ENCODE peak calls at places on chromosomes 5 and 9, in six cellular contexts. One of them, this sample, is unnamed.

GRCh38 chr5:10653033-10653432 is 89.2 kb downstream of the ANKRD33B start:
- DNase-seq in GM10248: no peak
- DNase-seq in mesothelial cell of epicardium: no peak
- DNase-seq in Peyer's patch: peak; percentile 47
- DNase-seq in GM23338: no peak
- DNase-seq in MM.1S: no peak
- DNase-seq in this sample: no peak

GRCh38 chr9:121744002-121744686 is 92.7 kb downstream of the DAB2IP start:
- DNase-seq in mesothelial cell of epicardium: no peak
- DNase-seq in MM.1S: no peak
- DNase-seq in GM10248: peak; percentile 67
- DNase-seq in Peyer's patch: peak; percentile 82
- DNase-seq in GM23338: peak; percentile 55
- DNase-seq in this sample: peak; percentile 80

GRCh38 chr9:14317667-14318255 is 3.8 kb upstream of the NFIB start:
- DNase-seq in GM10248: peak; percentile 18
- DNase-seq in MM.1S: no peak
- DNase-seq in mesothelial cell of epicardium: no peak
- DNase-seq in Peyer's patch: no peak
- DNase-seq in GM23338: no peak
- DNase-seq in this sample: no peak

GRCh38 chr9:32706004-32706749 is 70.7 kb upstream of the TAF1L start:
- DNase-seq in mesothelial cell of epicardium: no peak
- DNase-seq in GM10248: no peak
- DNase-seq in GM23338: peak; percentile 49
- DNase-seq in MM.1S: no peak
- DNase-seq in Peyer's patch: no peak
- DNase-seq in this sample: no peak

GRCh38 chr5:29005386-29005785 is 1967.0 kb upstream of the CDH9 start:
- DNase-seq in GM23338: peak; percentile 36
- DNase-seq in mesothelial cell of epicardium: no peak
- DNase-seq in Peyer's patch: no peak
- DNase-seq in MM.1S: no peak
- DNase-seq in GM10248: no peak
- DNase-seq in this sample: no peak

GRCh38 chr9:70228098-70228497 is 30.7 kb upstream of the SMC5 start:
- DNase-seq in GM10248: no peak
- DNase-seq in MM.1S: no peak
- DNase-seq in GM23338: no peak
- DNase-seq in mesothelial cell of epicardium: no peak
- DNase-seq in Peyer's patch: no peak
- DNase-seq in this sample: no peak

GRCh38 chr5:132607133-132607532 is 50.4 kb downstream of the RAD50 start:
- DNase-seq in Peyer's patch: no peak
- DNase-seq in GM23338: no peak
- DNase-seq in mesothelial cell of epicardium: no peak
- DNase-seq in MM.1S: no peak
- DNase-seq in GM10248: no peak
- DNase-seq in this sample: no peak

GRCh38 chr5:172052454-172053236 is 46.2 kb upstream of the FBXW11 start:
- DNase-seq in GM10248: no peak
- DNase-seq in GM23338: no peak
- DNase-seq in mesothelial cell of epicardium: no peak
- DNase-seq in MM.1S: no peak
- DNase-seq in Peyer's patch: no peak
- DNase-seq in this sample: no peak

GRCh38 chr5:154652746-154653417 is 102.3 kb upstream of the LARP1 start:
- DNase-seq in MM.1S: no peak
- DNase-seq in mesothelial cell of epicardium: no peak
- DNase-seq in GM10248: no peak
- DNase-seq in GM23338: peak; percentile 19
- DNase-seq in Peyer's patch: peak; percentile 76
- DNase-seq in this sample: no peak

GRCh38 chr5:98771389-98772109 is 1.9 kb upstream of the RGMB start:
- DNase-seq in GM10248: peak; percentile 65
- DNase-seq in GM23338: peak; percentile 91
- DNase-seq in mesothelial cell of epicardium: no peak
- DNase-seq in Peyer's patch: peak; percentile 87
- DNase-seq in MM.1S: peak; percentile 83
- DNase-seq in this sample: peak; percentile 78

GRCh38 chr5:132961887-132962286 is 1.5 kb downstream of the AFF4 start:
- DNase-seq in mesothelial cell of epicardium: no peak
- DNase-seq in GM10248: no peak
- DNase-seq in GM23338: no peak
- DNase-seq in Peyer's patch: no peak
- DNase-seq in MM.1S: no peak
- DNase-seq in this sample: no peak

GRCh38 chr5:99033014-99033931 is 104.5 kb upstream of the CHD1 start:
- DNase-seq in mesothelial cell of epicardium: no peak
- DNase-seq in Peyer's patch: no peak
- DNase-seq in MM.1S: peak; percentile 34
- DNase-seq in GM10248: no peak
- DNase-seq in GM23338: no peak
- DNase-seq in this sample: no peak

GRCh38 chr5:159211712-159212111 is 2.4 kb upstream of the RNF145 start:
- DNase-seq in mesothelial cell of epicardium: no peak
- DNase-seq in MM.1S: no peak
- DNase-seq in GM10248: no peak
- DNase-seq in GM23338: no peak
- DNase-seq in Peyer's patch: no peak
- DNase-seq in this sample: no peak

GRCh38 chr5:168424506-168425298 is 61.6 kb upstream of the RARS1 start:
- DNase-seq in mesothelial cell of epicardium: no peak
- DNase-seq in GM10248: no peak
- DNase-seq in MM.1S: no peak
- DNase-seq in GM23338: no peak
- DNase-seq in Peyer's patch: no peak
- DNase-seq in this sample: no peak

GRCh38 chr9:90936380-90936779 is 134.8 kb downstream of the SYK start:
- DNase-seq in GM10248: no peak
- DNase-seq in MM.1S: no peak
- DNase-seq in GM23338: no peak
- DNase-seq in Peyer's patch: peak; percentile 27
- DNase-seq in mesothelial cell of epicardium: no peak
- DNase-seq in this sample: no peak

GRCh38 chr9:33445389-33445881 is 2.0 kb downstream of the AQP3 start:
- DNase-seq in GM10248: no peak
- DNase-seq in GM23338: no peak
- DNase-seq in mesothelial cell of epicardium: no peak
- DNase-seq in MM.1S: no peak
- DNase-seq in Peyer's patch: peak; percentile 75
- DNase-seq in this sample: no peak

GRCh38 chr5:178248750-178249149 is 16.1 kb upstream of the PHYKPL start:
- DNase-seq in mesothelial cell of epicardium: no peak
- DNase-seq in GM10248: no peak
- DNase-seq in Peyer's patch: no peak
- DNase-seq in GM23338: no peak
- DNase-seq in MM.1S: no peak
- DNase-seq in this sample: no peak

GRCh38 chr9:129351642-129352151 is 173.6 kb upstream of the IER5L start:
- DNase-seq in Peyer's patch: no peak
- DNase-seq in mesothelial cell of epicardium: no peak
- DNase-seq in MM.1S: no peak
- DNase-seq in GM10248: no peak
- DNase-seq in GM23338: peak; percentile 73
- DNase-seq in this sample: no peak

GRCh38 chr5:77744116-77744515 is 32.0 kb downstream of the TBCA start:
- DNase-seq in GM10248: no peak
- DNase-seq in MM.1S: no peak
- DNase-seq in GM23338: no peak
- DNase-seq in mesothelial cell of epicardium: no peak
- DNase-seq in Peyer's patch: no peak
- DNase-seq in this sample: no peak

GRCh38 chr5:74017112-74017511 is 391.1 kb downstream of the ARHGEF28 start:
- DNase-seq in GM10248: no peak
- DNase-seq in MM.1S: no peak
- DNase-seq in mesothelial cell of epicardium: no peak
- DNase-seq in Peyer's patch: no peak
- DNase-seq in GM23338: no peak
- DNase-seq in this sample: no peak

GRCh38 chr5:89229331-89230070 is 346.5 kb upstream of the MEF2C start:
- DNase-seq in mesothelial cell of epicardium: no peak
- DNase-seq in MM.1S: no peak
- DNase-seq in GM23338: no peak
- DNase-seq in GM10248: no peak
- DNase-seq in Peyer's patch: no peak
- DNase-seq in this sample: no peak

GRCh38 chr5:61599370-61600140 is 267.5 kb downstream of the ZSWIM6 start:
- DNase-seq in MM.1S: no peak
- DNase-seq in Peyer's patch: no peak
- DNase-seq in mesothelial cell of epicardium: no peak
- DNase-seq in GM10248: no peak
- DNase-seq in GM23338: no peak
- DNase-seq in this sample: no peak

GRCh38 chr5:2415678-2416077 is 335.8 kb downstream of the IRX2 start:
- DNase-seq in mesothelial cell of epicardium: no peak
- DNase-seq in Peyer's patch: no peak
- DNase-seq in MM.1S: no peak
- DNase-seq in GM10248: no peak
- DNase-seq in GM23338: peak; percentile 4
- DNase-seq in this sample: no peak

GRCh38 chr9:116141864-116142561 is 11.6 kb upstream of the PAPPA start:
- DNase-seq in MM.1S: no peak
- DNase-seq in Peyer's patch: no peak
- DNase-seq in mesothelial cell of epicardium: no peak
- DNase-seq in GM10248: no peak
- DNase-seq in GM23338: no peak
- DNase-seq in this sample: no peak

GRCh38 chr9:126159661-126160060 is 167.0 kb upstream of the MVB12B start:
- DNase-seq in GM23338: no peak
- DNase-seq in mesothelial cell of epicardium: no peak
- DNase-seq in GM10248: peak; percentile 2
- DNase-seq in Peyer's patch: no peak
- DNase-seq in MM.1S: no peak
- DNase-seq in this sample: no peak

DNA sequence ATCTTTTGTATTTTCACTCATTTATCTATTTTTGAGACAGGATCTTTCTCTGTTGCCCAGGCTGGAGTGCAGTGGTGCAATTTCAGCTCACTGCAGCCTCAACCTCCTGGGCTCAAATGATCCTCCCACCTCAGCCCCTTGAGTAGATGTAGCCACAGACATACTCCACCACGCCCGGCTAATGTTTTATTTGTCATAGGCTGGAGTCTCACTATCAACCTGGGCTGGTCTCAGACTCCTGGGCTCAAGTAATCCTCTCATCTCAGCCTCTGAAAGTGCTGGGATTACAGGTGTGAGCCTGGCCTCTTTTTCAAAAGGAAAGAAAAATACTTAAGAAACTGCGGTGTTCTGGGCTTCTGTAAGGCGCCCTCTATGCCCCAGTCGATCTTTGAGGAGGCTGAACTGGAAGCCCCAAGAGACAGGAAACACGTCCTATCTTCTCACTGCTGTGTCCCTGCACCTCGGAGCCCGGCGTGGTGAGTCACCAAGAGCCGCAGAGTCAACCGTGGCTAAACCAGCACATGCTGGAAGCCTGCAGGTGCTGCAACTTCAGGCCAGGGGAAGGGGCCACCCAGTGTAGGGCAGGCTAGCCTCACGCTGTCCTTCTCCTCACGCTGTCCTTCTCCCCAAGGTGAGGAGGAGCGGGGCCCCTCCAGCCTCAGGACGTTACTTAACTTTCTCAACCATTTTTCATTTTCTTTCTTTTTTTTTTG is 15.2 kb upstream of the LHX3 start:
- DNase-seq in Peyer's patch: no peak
- DNase-seq in MM.1S: no peak
- DNase-seq in GM23338: no peak
- DNase-seq in GM10248: no peak
- DNase-seq in mesothelial cell of epicardium: no peak
- DNase-seq in this sample: no peak
- TF ChIP-seq CTCF in Peyer's patch: no peak
- TF ChIP-seq CTCF in MM.1S: no peak
- TF ChIP-seq CTCF in GM23338: no peak
- TF ChIP-seq CTCF in GM10248: no peak
- TF ChIP-seq CTCF in mesothelial cell of epicardium: no peak
- TF ChIP-seq CTCF in this sample: no peak

DNA sequence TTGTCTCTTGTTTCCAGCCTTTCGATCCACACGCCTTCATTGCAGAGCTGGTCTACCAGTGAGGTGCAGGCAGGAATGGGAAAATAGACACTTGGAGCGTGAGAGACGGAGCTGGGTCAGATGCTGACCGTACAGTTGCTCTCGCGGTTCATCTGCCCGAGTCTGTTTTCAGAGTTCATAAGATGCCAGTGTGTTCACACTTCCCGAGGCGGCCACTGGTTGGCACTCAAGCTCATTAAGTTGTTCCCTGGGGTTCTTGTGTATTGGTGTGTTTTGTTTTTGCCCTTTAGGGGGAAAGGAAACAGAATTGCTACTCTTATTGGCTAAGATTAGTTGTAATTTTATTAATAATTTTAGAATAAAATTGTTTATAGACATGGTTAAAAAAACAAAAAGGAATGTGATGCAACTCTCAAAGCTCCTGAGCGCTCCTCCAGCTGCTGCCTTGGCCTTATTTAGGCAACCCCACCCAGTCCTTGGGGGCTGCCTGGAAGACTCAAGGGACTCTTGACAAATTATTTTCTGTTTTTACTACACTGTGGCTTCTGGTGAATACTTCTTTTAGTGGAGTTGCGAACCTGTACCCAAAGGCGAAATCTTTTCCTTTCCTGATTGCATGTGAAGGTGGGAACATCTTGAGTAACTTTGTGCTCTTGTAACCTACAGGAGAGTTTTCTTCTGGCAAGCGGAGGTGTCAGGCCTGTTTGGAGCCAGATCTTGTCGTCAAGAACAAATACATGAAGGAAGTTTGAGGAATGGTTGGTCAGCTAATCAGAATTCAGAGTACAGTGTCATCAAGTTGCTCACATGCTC is 146.1 kb downstream of the MAST4 start:
- DNase-seq in GM10248: no peak
- DNase-seq in Peyer's patch: no peak
- DNase-seq in mesothelial cell of epicardium: no peak
- DNase-seq in GM23338: peak; percentile 49
- DNase-seq in MM.1S: no peak
- DNase-seq in this sample: no peak
- TF ChIP-seq CTCF in GM10248: no peak
- TF ChIP-seq CTCF in Peyer's patch: peak; percentile 7
- TF ChIP-seq CTCF in mesothelial cell of epicardium: no peak
- TF ChIP-seq CTCF in GM23338: peak; percentile 55
- TF ChIP-seq CTCF in MM.1S: no peak
- TF ChIP-seq CTCF in this sample: peak; percentile 14

DNA sequence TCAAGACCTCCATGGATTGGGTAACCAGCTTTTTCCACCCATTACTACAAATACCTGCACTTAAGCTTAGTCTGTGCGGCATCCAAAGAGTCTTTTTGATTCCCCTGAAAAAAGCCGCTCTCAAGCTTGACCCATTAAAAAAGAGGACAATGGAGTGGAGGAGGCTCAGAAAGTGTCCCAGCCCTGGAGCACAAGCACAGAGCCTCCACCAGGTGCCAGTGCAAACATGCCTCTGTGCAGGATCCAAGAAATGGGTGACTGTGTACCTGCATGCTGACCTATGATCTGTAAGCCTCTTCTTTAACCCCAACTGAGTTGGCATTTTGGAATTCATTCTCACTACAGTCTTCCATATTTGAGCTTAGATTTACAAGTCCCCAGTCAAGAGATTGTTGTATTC is 168.3 kb upstream of the TLE4 start:
- DNase-seq in Peyer's patch: no peak
- DNase-seq in GM23338: no peak
- DNase-seq in MM.1S: no peak
- DNase-seq in mesothelial cell of epicardium: no peak
- DNase-seq in GM10248: no peak
- DNase-seq in this sample: no peak
- TF ChIP-seq CTCF in Peyer's patch: no peak
- TF ChIP-seq CTCF in GM23338: peak; percentile 18
- TF ChIP-seq CTCF in MM.1S: no peak
- TF ChIP-seq CTCF in mesothelial cell of epicardium: no peak
- TF ChIP-seq CTCF in GM10248: no peak
- TF ChIP-seq CTCF in this sample: no peak

GRCh38 chr9:120109242-120109641 is 470.7 kb downstream of the CDK5RAP2 start:
- DNase-seq in Peyer's patch: no peak
- DNase-seq in GM10248: no peak
- DNase-seq in GM23338: peak; percentile 80
- DNase-seq in mesothelial cell of epicardium: no peak
- DNase-seq in MM.1S: no peak
- DNase-seq in this sample: no peak
- TF ChIP-seq CTCF in Peyer's patch: no peak
- TF ChIP-seq CTCF in GM10248: no peak
- TF ChIP-seq CTCF in GM23338: peak; percentile 86
- TF ChIP-seq CTCF in mesothelial cell of epicardium: no peak
- TF ChIP-seq CTCF in MM.1S: no peak
- TF ChIP-seq CTCF in this sample: no peak